ENCODE peak calls at places on chromosomes 6 and 20, in four cellular contexts. J, L, K and W are unnamed samples. For H3K9me3, the result is how much of the 10 kb centered on the place peaks cover.

GRCh38 chr6:37236921-37237320 is 20.7 kb upstream of the TBC1D22B start:
- DNase-seq in J (no peak), L (no peak), K (no peak), W (no peak)

GRCh38 chr20:16236589-16237241 is 336.5 kb downstream of the KIF16B start:
- DNase-seq in J (no peak), L (no peak), K (no peak), W (no peak)

GRCh38 chr20:23629017-23629541 is 8.7 kb downstream of the CST3 start:
- DNase-seq in J (peak), L (no peak), K (no peak), W (peak)

GRCh38 chr20:63378626-63379025 is 17.5 kb upstream of the CHRNA4 start:
- DNase-seq in J (no peak), L (no peak), K (no peak), W (no peak)

GRCh38 chr6:71533939-71534379 is 245.3 kb downstream of the OGFRL1 start:
- DNase-seq in J (peak), L (peak), K (no peak), W (peak)

GRCh38 chr20:16397053-16397452 is 176.2 kb downstream of the KIF16B start:
- DNase-seq in J (no peak), L (no peak), K (no peak), W (no peak)

GRCh38 chr6:53043626-53044025 is 21.6 kb upstream of the FBXO9 start:
- DNase-seq in J (no peak), L (no peak), K (no peak), W (no peak)

GRCh38 chr6:109783245-109783990 is 92.3 kb downstream of the FIG4 start:
- DNase-seq in J (no peak), L (peak), K (no peak), W (no peak)

GRCh38 chr6:137122612-137123011 is 50.8 kb downstream of the IL22RA2 start:
- DNase-seq in J (no peak), L (no peak), K (no peak), W (no peak)

GRCh38 chr6:158387036-158387435 is 74.8 kb downstream of the TULP4 start:
- DNase-seq in J (peak), L (no peak), K (no peak), W (peak)

GRCh38 chr20:5065489-5066383 is 54.0 kb downstream of the PCNA start:
- DNase-seq in J (peak), L (no peak), K (no peak), W (peak)

DNA sequence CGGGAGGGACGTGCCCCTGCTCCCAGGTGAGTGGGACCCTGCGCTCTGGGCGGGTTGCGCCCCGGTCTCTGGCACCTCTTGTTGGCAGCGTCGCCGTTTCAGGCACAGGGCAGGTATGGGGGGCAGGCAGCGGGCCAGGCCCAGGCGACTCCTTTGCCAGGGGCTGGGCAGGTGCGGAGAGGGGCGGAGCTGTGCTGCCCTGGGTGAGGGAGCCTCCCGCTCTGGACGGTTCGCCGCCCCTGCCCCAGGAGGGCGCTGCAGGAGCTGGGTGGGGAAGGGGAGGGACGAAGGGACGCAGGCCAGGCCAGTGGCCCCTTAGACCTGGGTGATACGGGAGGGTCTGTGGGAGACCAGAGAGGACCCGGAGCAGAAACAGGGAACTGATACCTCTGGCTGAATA is 663.9 kb upstream of the DEFB115 start:
- DNase-seq in J (no peak), L (peak), K (no peak), W (no peak)
- TF ChIP-seq CHD4 in J (no peak), L (no peak), K (no peak), W (no peak)

GRCh38 chr20:47097691-47098622 is 203.3 kb downstream of the EYA2 start:
- DNase-seq in J (no peak), L (no peak), K (no peak), W (no peak)
- H3K9me3 ChIP-seq in J (under half), L (under half), K (under half), W (under half)

GRCh38 chr20:29298759-29299613 is 1958.5 kb upstream of the DEFB115 start:
- DNase-seq in J (no peak), L (no peak), K (no peak), W (no peak)
- TF ChIP-seq CHD4 in J (no peak), L (no peak), K (no peak), W (no peak)

GRCh38 chr20:62111148-62111547 is 11.1 kb upstream of the LSM14B start:
- DNase-seq in J (no peak), L (no peak), K (no peak), W (no peak)
- H3K9me3 ChIP-seq in J (half or more), L (under half), K (under half), W (under half)

GRCh38 chr20:50504231-50504823 is 5.9 kb upstream of the PTPN1 start:
- DNase-seq in J (no peak), L (peak), K (no peak), W (peak)

GRCh38 chr20:50496773-50497375 is 13.3 kb upstream of the PTPN1 start:
- DNase-seq in J (no peak), L (no peak), K (no peak), W (no peak)

GRCh38 chr20:50506270-50506579 is 4.0 kb upstream of the PTPN1 start:
- DNase-seq in J (no peak), L (no peak), K (no peak), W (no peak)

GRCh38 chr20:50501970-50502745 is 8.0 kb upstream of the PTPN1 start:
- DNase-seq in J (no peak), L (no peak), K (no peak), W (no peak)
- TF ChIP-seq CHD4 in J (no peak), L (no peak), K (no peak), W (no peak)

DNA sequence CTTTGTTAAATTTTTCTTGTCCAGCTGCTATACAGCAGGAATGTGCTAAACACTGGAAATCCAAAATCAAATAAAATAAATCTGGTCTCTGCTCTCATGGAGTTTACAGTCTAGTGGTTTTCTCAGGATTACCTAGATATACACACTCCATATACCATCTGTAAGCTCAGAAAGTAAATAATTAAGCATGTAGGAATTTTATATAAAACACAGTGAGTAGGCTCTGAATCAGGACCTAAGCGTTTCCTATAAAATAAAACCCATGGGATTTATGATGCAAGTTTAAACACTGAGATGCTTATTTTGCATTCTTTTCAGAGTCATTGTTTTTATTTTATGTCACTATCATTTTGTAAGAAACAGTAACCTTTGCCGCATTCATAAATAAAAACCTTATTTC is 29.7 kb upstream of the UFL1 start:
- DNase-seq in J (no peak), L (no peak), K (no peak), W (no peak)
- H3K9me3 ChIP-seq in J (under half), L (under half), K (under half), W (under half)